ENCODE peak calls at places on chromosome 17, in five cellular contexts. A is body of pancreas, M is PC-9, Y is ovary, F is astrocyte. C is an unnamed sample.

GRCh38 chr17:76612977-76613851 is 27.6 kb upstream of the ST6GALNAC2 start:
- DNase-seq in M (peak; percentile 94), F (no peak), Y (no peak), A (no peak), C (peak; percentile 61)

GRCh38 chr17:57523926-57524634 is 221.0 kb downstream of the CCDC182 start:
- DNase-seq in F (peak; percentile 69), A (peak; percentile 60), Y (peak; percentile 47), M (peak; percentile 20), C (peak; percentile 86)

GRCh38 chr17:83010323-83011200 is 68.8 kb upstream of the METRNL start:
- DNase-seq in M (no peak), F (peak; percentile 59), Y (no peak), A (no peak), C (no peak)

GRCh38 chr17:7250655-7251329 is 742 bp downstream of the CTDNEP1 start:
- DNase-seq in F (no peak), M (no peak), A (no peak), Y (peak; percentile 61), C (no peak)

GRCh38 chr17:43211480-43212402 is at the start of gene TMEM106A:
- DNase-seq in Y (peak; percentile 88), A (peak; percentile 86), M (peak; percentile 71), F (peak; percentile 75), C (peak; percentile 94)

GRCh38 chr17:1716912-1717695 is 6.9 kb upstream of the TLCD2 start:
- DNase-seq in A (peak; percentile 98), M (peak; percentile 96), Y (peak; percentile 88), F (peak; percentile 98), C (peak; percentile 92)

GRCh38 chr17:21297597-21297996 is 13.1 kb downstream of the MAP2K3 start:
- DNase-seq in M (no peak), Y (no peak), F (no peak), A (no peak), C (no peak)

GRCh38 chr17:76082326-76083251 is 3.6 kb downstream of the ZACN start:
- DNase-seq in F (no peak), M (no peak), Y (no peak), A (no peak), C (no peak)

GRCh38 chr17:53719229-53719628 is 103.5 kb upstream of the KIF2B start:
- DNase-seq in A (no peak), Y (no peak), F (peak; percentile 12), M (no peak), C (no peak)

GRCh38 chr17:50155115-50155819 is 4.8 kb upstream of the PPP1R9B start:
- DNase-seq in A (no peak), F (no peak), M (no peak), Y (peak; percentile 66), C (peak; percentile 78)

GRCh38 chr17:17043668-17044226 is 1.5 kb downstream of the MPRIP start:
- DNase-seq in A (peak; percentile 28), M (no peak), F (no peak), Y (peak; percentile 45), C (no peak)

GRCh38 chr17:78206298-78206697 is 7.8 kb upstream of the BIRC5 start:
- DNase-seq in M (no peak), F (no peak), Y (no peak), A (no peak), C (no peak)
- H3K36me3 ChIP-seq in M (no peaks in the 10 kb centered on the region), F (no peaks in the 10 kb centered on the region), Y (no peaks in the 10 kb centered on the region), A (no peaks in the 10 kb centered on the region), C (no peaks in the 10 kb centered on the region)

GRCh38 chr17:64055183-64056142 is 35.0 kb upstream of the ICAM2 start:
- DNase-seq in A (peak; percentile 88), Y (no peak), M (no peak), F (no peak), C (no peak)
- H3K27ac ChIP-seq in A (peak overlapping the region; percentile 94), Y (no peak overlapping the region), M (peak overlapping the region; percentile 84), F (no peak overlapping the region), C (no peak overlapping the region)

GRCh38 chr17:45225964-45226530 is 4.4 kb downstream of the FMNL1 start:
- DNase-seq in F (no peak), M (no peak), A (peak; percentile 82), Y (no peak), C (peak; percentile 92)

GRCh38 chr17:45227631-45228120 is 6.0 kb downstream of the FMNL1 start:
- DNase-seq in A (no peak), M (no peak), Y (no peak), F (no peak), C (no peak)

GRCh38 chr17:45226620-45227019 is 4.9 kb downstream of the FMNL1 start:
- DNase-seq in M (no peak), Y (no peak), F (no peak), A (no peak), C (no peak)

GRCh38 chr17:45228121-45228941 is 6.6 kb downstream of the FMNL1 start:
- DNase-seq in A (peak; percentile 77), Y (no peak), F (no peak), M (no peak), C (no peak)

GRCh38 chr17:45227101-45227591 is 5.5 kb downstream of the FMNL1 start:
- DNase-seq in F (no peak), Y (no peak), M (no peak), A (no peak), C (no peak)
- H3K4me1 ChIP-seq in F (peaks cover 17% of the 10 kb centered on the region), Y (no peaks in the 10 kb centered on the region), M (peaks cover 59% of the 10 kb centered on the region), A (peaks cover 29% of the 10 kb centered on the region), C (no peaks in the 10 kb centered on the region)

DNA sequence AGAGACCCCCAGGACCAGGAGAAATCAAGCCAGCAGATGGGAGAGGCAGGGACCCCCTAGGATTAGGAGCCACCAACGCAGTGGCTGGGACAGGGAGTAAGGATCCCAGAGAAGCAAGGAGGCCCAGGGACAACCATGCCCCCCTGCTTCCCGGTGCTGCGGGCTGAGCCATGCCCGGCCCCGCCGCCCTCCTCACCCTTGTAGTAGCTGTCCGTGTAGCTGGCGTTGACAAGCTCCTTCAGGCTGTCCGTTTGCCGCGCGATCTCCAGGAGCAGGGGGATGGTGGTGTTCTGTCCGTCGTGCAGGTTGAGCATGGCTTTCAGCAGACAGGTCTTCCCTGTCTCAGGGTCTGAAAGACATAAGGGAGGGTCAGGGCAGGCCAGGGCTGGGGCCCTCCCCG is 18.4 kb downstream of the TRPV1 start:
- DNase-seq in Y (no peak), M (no peak), A (no peak), F (no peak), C (no peak)
- H3K36me3 ChIP-seq in Y (no peaks in the 10 kb centered on the region), M (peaks cover 4% of the 10 kb centered on the region), A (no peaks in the 10 kb centered on the region), F (no peaks in the 10 kb centered on the region), C (peaks cover 3% of the 10 kb centered on the region)

GRCh38 chr17:48565024-48565558 is 13.1 kb downstream of the HOXB4 start:
- DNase-seq in M (no peak), Y (no peak), F (no peak), A (no peak), C (no peak)
- H3K27ac ChIP-seq in M (no peak overlapping the region), Y (no peak overlapping the region), F (peak overlapping the region; percentile 65), A (no peak overlapping the region), C (no peak overlapping the region)

GRCh38 chr17:40316571-40317344 is 7.8 kb downstream of the RARA start:
- DNase-seq in A (peak; percentile 67), Y (peak; percentile 83), M (peak; percentile 73), F (peak; percentile 70), C (peak; percentile 80)
- H3K4me1 ChIP-seq in A (peaks cover 92% of the 10 kb centered on the region), Y (peaks cover 34% of the 10 kb centered on the region), M (peaks cover 85% of the 10 kb centered on the region), F (peaks cover 84% of the 10 kb centered on the region), C (peaks cover 9% of the 10 kb centered on the region)

GRCh38 chr17:74768763-74769114 is 7.4 kb downstream of the NAT9 start:
- DNase-seq in A (no peak), M (no peak), F (no peak), Y (no peak), C (no peak)
- H3K36me3 ChIP-seq in A (no peaks in the 10 kb centered on the region), M (peaks cover 5% of the 10 kb centered on the region), F (peaks cover 23% of the 10 kb centered on the region), Y (no peaks in the 10 kb centered on the region), C (peaks cover 6% of the 10 kb centered on the region)